ENCODE peak calls at places on chromosomes 16 and 17, in six cellular contexts. C is breast epithelium, A is Peyer's patch, B is stomach, F is lower leg skin, P is spleen. D is an unnamed sample.

GRCh38 chr16:67951485-67951884 is 7.6 kb upstream of the LCAT start:
- DNase-seq in C (no peak), A (no peak), B (no peak), F (no peak), P (peak), D (peak)

GRCh38 chr17:2435852-2436251 is 35.0 kb upstream of the MNT start:
- DNase-seq in C (no peak), A (no peak), B (no peak), F (peak), P (no peak), D (no peak)

GRCh38 chr16:85234310-85235235 is 122.3 kb upstream of the CIBAR2 start:
- DNase-seq in C (no peak), A (peak), B (peak), F (no peak), P (peak), D (peak)

GRCh38 chr16:51919736-51920135 is 627.2 kb downstream of the TOX3 start:
- DNase-seq in C (no peak), A (no peak), B (no peak), F (no peak), P (no peak), D (no peak)

GRCh38 chr17:33287096-33287495 is 6.0 kb downstream of the ASIC2 start:
- DNase-seq in C (no peak), A (no peak), B (no peak), F (peak), P (no peak), D (no peak)

GRCh38 chr16:11464241-11464640 is 119.0 kb downstream of the RMI2 start:
- DNase-seq in C (no peak), A (no peak), B (no peak), F (no peak), P (no peak), D (no peak)

GRCh38 chr17:13346996-13347762 is 254.6 kb downstream of the HS3ST3A1 start:
- DNase-seq in C (no peak), A (no peak), B (no peak), F (no peak), P (no peak), D (no peak)

GRCh38 chr17:40547079-40547784 is 18.0 kb downstream of the CCR7 start:
- DNase-seq in C (no peak), A (peak), B (peak), F (peak), P (peak), D (peak)

GRCh38 chr17:34584805-34585416 is 5.5 kb downstream of the TMEM132E start:
- DNase-seq in C (no peak), A (peak), B (no peak), F (no peak), P (peak), D (no peak)

GRCh38 chr16:27425961-27426360 is 24.0 kb downstream of the IL21R start:
- DNase-seq in C (no peak), A (no peak), B (no peak), F (no peak), P (peak), D (no peak)

GRCh38 chr17:42180411-42180921 is 476 bp downstream of the KCNH4 start:
- DNase-seq in C (no peak), A (no peak), B (no peak), F (no peak), P (no peak), D (no peak)
- H3K4me3 ChIP-seq in C (peak), A (peak), B (peak), F (no peak), P (peak), D (no peak)

GRCh38 chr17:48053758-48054237 is 5.6 kb downstream of the NFE2L1 start:
- DNase-seq in C (no peak), A (no peak), B (no peak), F (no peak), P (no peak), D (no peak)

GRCh38 chr17:48056246-48056745 is 8.1 kb downstream of the NFE2L1 start:
- DNase-seq in C (no peak), A (no peak), B (no peak), F (no peak), P (peak), D (peak)

GRCh38 chr17:48054238-48055185 is 6.4 kb downstream of the NFE2L1 start:
- DNase-seq in C (peak), A (no peak), B (peak), F (peak), P (peak), D (peak)

GRCh38 chr17:48056879-48057278 is 8.7 kb downstream of the NFE2L1 start:
- DNase-seq in C (no peak), A (no peak), B (no peak), F (no peak), P (peak), D (no peak)

GRCh38 chr17:48055531-48056245 is 7.5 kb downstream of the NFE2L1 start:
- DNase-seq in C (no peak), A (no peak), B (no peak), F (no peak), P (peak), D (no peak)
- TF ChIP-seq POLR2A in C (no peak), A (no peak), B (no peak), F (no peak), P (no peak), D (no peak)

GRCh38 chr17:82107341-82107860 is 9.4 kb upstream of the FASN start:
- DNase-seq in C (no peak), A (no peak), B (no peak), F (no peak), P (peak), D (no peak)
- H3K4me3 ChIP-seq in C (no peak), A (no peak), B (peak), F (no peak), P (no peak), D (no peak)

DNA sequence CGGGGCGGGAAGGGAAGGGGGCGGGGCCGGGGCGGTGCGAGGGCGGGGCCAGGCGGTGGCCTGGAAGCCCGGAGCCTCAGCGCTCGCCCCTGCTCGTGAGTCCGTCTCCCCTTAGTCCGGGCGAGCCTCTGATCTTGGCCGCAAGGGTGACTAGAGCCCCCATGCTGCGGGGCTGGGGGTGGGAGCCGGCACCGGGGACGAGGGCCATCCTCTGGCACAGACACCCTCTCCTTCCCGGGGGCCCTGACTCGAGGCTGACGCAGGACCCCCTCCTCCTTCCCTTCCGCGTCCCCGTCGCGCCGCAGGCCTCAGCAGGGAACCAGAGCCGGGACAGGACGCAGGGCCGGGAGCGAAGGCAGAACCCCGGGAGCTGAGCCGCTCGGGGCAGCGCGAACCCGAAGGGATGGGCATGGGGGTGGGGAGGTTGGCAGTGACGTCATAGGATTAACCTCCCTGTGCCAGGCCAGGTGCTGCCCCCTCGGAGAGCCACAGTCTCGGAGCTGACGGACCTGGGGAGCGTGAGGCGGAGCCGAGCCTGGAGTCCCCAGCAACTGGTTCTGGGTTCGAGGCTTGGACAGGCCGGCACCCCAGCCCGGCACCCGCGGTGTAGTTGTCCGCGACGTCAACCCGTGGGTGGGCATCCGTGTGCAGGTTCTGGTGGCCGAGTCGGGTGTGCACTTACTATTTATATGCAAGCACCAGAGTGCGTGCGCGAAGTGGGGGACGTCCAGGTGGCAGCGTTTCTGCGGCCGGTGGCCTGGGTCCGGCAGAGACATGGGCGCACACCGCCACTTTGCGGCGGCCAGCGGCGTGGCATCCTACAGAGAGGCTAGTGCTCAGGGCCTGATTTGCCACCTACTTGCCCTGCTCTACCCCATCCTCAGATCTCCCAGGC is 501 bp upstream of the PLCD3 start:
- DNase-seq in C (peak), A (peak), B (peak), F (peak), P (peak), D (peak)
- TF ChIP-seq POLR2A in C (peak), A (peak), B (no peak), F (no peak), P (no peak), D (peak)